ENCODE peak calls at places on chromosomes 5 and 9, in four cellular contexts. N, H, I and C are unnamed samples.

GRCh38 chr9:124863371-124863831 is 1.5 kb downstream of the ARPC5L start:
- DNase-seq in N (no peak), I (peak; percentile 49), H (no peak), C (no peak)

GRCh38 chr9:105127863-105128220 is 116.6 kb upstream of the SLC44A1 start:
- DNase-seq in I (no peak), H (no peak), N (no peak), C (no peak)

GRCh38 chr9:131755541-131756198 is 15.8 kb upstream of the RAPGEF1 start:
- DNase-seq in H (peak; percentile 89), I (peak; percentile 49), N (peak; percentile 90), C (peak; percentile 84)

GRCh38 chr5:22541037-22541436 is 312.1 kb downstream of the CDH12 start:
- DNase-seq in N (no peak), I (no peak), H (no peak), C (no peak)

GRCh38 chr9:85077954-85078353 is 408.4 kb downstream of the NTRK2 start:
- DNase-seq in N (no peak), H (no peak), I (no peak), C (peak; percentile 66)

GRCh38 chr9:105341784-105342183 is 97.3 kb downstream of the SLC44A1 start:
- DNase-seq in I (no peak), H (no peak), N (no peak), C (no peak)

GRCh38 chr9:127004946-127005769 is 90.6 kb downstream of the RALGPS1 start:
- DNase-seq in N (no peak), H (no peak), I (no peak), C (peak; percentile 84)

GRCh38 chr5:38613992-38614836 is 57.8 kb upstream of the LIFR start:
- DNase-seq in I (peak; percentile 91), H (no peak), N (peak; percentile 95), C (no peak)

GRCh38 chr9:129587487-129588262 is 33.2 kb downstream of the C9orf50 start:
- DNase-seq in H (no peak), I (no peak), N (no peak), C (no peak)

GRCh38 chr5:33046091-33046490 is 335.0 kb downstream of the NPR3 start:
- DNase-seq in H (no peak), I (no peak), N (no peak), C (no peak)

GRCh38 chr9:81607593-81608288 is 81.6 kb downstream of the TLE1 start:
- DNase-seq in N (no peak), H (no peak), I (no peak), C (no peak)

GRCh38 chr9:136673970-136674785 is 11.5 kb downstream of the EGFL7 start:
- DNase-seq in N (no peak), I (no peak), H (no peak), C (no peak)
- TF ChIP-seq CTCF in N (no peak), I (no peak), H (no peak), C (no peak)

GRCh38 chr5:53481354-53481886 is 991 bp downstream of the FST start:
- DNase-seq in H (no peak), I (no peak), N (no peak), C (no peak)

GRCh38 chr5:53480474-53481353 is at the start of gene FST:
- DNase-seq in H (no peak), N (peak; percentile 25), I (no peak), C (no peak)

GRCh38 chr5:53479656-53480473 is 564 bp upstream of the FST start:
- DNase-seq in H (no peak), I (peak; percentile 42), N (peak; percentile 52), C (peak; percentile 61)

GRCh38 chr5:53481887-53482716 is 1.7 kb downstream of the FST start:
- DNase-seq in H (peak; percentile 44), I (peak; percentile 57), N (peak; percentile 78), C (peak; percentile 70)

DNA sequence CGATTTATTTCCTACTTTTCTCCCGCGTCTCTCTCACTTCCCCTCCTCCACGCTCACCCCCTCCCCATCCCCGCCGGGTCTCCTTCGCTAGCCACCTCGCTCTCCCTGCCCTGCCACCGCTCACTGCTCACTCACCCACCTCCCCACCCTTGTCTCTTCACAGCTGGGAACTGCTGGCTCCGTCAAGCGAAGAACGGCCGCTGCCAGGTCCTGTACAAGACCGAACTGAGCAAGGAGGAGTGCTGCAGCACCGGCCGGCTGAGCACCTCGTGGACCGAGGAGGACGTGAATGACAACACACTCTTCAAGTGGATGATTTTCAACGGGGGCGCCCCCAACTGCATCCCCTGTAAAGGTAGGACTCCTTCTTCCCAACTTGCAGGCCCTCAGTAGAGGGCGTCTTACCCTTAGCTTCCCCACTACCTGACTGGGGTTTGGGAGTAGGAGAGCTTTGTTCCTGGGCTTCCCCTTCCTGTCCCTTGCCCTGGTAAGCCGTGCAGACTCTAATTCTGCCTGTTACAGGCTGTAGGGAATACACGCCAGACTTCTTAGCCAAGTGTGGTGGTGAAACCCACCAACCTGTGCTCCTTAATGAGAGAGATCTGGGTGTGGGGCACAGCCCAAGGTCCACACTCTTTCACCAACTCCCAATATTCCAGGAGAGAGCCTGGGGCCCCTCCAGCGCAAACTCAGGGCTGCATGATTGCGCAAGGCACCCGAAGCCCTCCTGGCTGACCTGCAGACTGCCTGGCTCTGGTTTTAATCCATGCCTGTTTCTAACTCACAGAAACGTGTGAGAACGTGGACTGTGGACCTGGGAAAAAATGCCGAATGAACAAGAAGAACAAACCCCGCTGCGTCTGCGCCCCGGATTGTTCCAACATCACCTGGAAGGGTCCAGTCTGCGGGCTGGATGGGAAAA is 2.5 kb downstream of the FST start:
- DNase-seq in H (no peak), N (peak; percentile 41), I (peak; percentile 5), C (peak; percentile 40)
- H3K27ac ChIP-seq in H (no peak overlapping the region), N (peak overlapping the region; percentile 71), I (peak overlapping the region; percentile 60), C (no peak overlapping the region)

DNA sequence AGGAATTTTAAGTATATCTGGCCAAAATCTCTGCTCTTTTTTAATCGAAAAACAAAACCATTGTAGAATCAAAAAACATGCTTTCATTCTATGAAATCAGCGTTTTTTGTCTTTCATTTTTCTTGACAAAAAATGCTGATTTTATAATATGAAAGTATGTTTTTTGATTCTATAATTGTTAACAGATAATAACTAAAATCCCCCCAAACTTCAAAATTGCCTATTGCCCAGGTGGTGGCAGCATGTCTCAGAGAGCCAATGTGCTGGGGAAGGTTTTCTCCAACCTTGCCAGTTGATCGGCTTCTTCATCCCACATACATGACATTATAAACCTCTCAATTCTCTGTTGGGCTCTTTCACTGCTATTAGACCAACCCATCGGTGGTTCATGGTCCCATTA is 5.1 kb upstream of the SMIM15 start:
- DNase-seq in H (no peak), I (peak; percentile 16), N (peak; percentile 32), C (peak; percentile 8)
- TF ChIP-seq CTCF in H (peak; percentile 37), I (no peak), N (peak; percentile 38), C (no peak)

GRCh38 chr5:139382781-139383180 is 316 bp downstream of the SLC23A1 start:
- DNase-seq in I (no peak), H (peak; percentile 18), N (no peak), C (no peak)

GRCh38 chr5:139384591-139385051 is 1.5 kb upstream of the SLC23A1 start:
- DNase-seq in I (no peak), N (no peak), H (no peak), C (no peak)

GRCh38 chr5:139382371-139382770 is 726 bp downstream of the SLC23A1 start:
- DNase-seq in N (no peak), H (no peak), I (no peak), C (no peak)

GRCh38 chr5:139383993-139384590 is 995 bp upstream of the SLC23A1 start:
- DNase-seq in H (no peak), I (peak; percentile 69), N (no peak), C (no peak)

GRCh38 chr5:139383275-139383992 is at the start of gene SLC23A1:
- DNase-seq in I (no peak), N (no peak), H (peak; percentile 19), C (no peak)
- H3K27ac ChIP-seq in I (peak within 1 kb of the TSS; percentile 79), N (peak within 1 kb of the TSS; percentile 83), H (no peak within 1 kb of the TSS), C (no peak within 1 kb of the TSS)

GRCh38 chr9:133268335-133269056 is 6.5 kb downstream of the ABO start:
- DNase-seq in I (no peak), H (no peak), N (no peak), C (no peak)

GRCh38 chr9:133273819-133274218 is 1.2 kb downstream of the ABO start:
- DNase-seq in I (no peak), H (no peak), N (no peak), C (peak; percentile 41)

GRCh38 chr9:133274236-133275104 is 531 bp downstream of the ABO start:
- DNase-seq in I (no peak), N (no peak), H (no peak), C (no peak)

GRCh38 chr9:133273098-133273497 is 1.9 kb downstream of the ABO start:
- DNase-seq in N (peak; percentile 24), I (no peak), H (no peak), C (peak; percentile 15)

DNA sequence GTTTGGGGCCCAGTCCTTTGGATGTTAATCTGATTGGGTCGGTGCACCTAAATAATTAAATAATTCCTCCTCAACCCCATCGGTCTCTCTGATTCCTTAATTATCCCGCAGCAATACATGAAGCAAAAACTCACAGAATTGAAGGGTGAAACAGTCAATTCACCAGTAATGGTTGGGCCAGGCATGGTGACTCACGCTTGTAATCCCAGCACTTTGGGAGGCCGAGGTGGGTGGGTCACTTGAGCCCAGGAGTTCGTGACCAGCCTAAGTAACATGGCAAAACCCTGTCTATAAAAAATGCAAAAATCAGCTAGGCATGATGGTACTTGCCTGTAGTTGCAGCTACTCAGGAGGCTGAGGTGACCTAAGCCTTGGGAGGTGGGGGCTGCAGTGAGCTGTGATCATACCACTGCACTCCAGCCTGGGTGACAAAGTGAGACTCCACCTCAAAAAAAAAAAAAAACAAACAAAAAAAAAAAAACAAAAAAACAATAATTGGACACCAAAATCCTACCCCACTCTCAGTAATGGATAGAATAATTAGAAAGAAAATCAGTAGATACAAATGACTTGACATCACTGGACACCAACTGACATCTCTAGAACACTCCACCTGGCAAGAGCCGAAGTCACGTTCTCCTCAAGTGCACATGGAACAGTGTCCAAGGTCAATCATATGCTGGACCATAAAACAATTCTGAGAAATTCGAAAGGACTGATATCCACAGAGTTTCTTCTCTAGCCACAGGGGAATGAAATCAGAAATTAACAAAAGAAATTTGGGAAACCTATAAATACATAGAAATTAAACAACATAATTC is 5.3 kb downstream of the ABO start:
- DNase-seq in N (no peak), H (no peak), I (no peak), C (peak; percentile 55)
- TF ChIP-seq CTCF in N (no peak), H (no peak), I (no peak), C (no peak)

GRCh38 chr9:120360046-120360445 is 219.9 kb downstream of the CDK5RAP2 start:
- DNase-seq in N (no peak), I (no peak), H (no peak), C (no peak)
- H3K27ac ChIP-seq in N (no peak overlapping the region), I (no peak overlapping the region), H (no peak overlapping the region), C (no peak overlapping the region)

DNA sequence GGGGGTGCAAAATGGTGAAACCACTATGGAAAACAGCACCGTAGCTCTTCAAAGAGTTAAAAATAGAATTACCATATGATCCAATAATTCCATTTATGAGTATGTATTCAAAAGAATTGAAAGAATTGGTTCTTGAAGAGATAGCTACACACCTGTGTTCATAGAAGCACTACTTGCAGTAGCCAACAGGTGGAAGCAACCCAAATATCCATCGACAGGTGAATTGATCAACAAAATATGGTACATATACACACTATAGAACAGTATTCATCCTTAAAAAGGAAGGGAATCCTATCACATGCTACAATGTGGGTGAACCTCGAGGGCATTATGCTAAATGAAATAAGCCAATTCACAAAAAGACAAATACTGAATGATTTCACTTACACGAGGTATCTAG is 85.7 kb upstream of the VCAN start:
- DNase-seq in N (no peak), I (no peak), H (no peak), C (no peak)
- TF ChIP-seq CTCF in N (no peak), I (no peak), H (no peak), C (no peak)